ENCODE peak calls at places on chromosome 13, in ten cellular contexts. U is breast epithelium, E is stomach, O is endothelial cell, L is nephron progenitor cell, G is kidney, K is astrocyte, R is GM13977, A is fibroblast of lung, M is cardiac fibroblast. X is an unnamed sample.

GRCh38 chr13:97429681-97430081 is 4.3 kb upstream of the RAP2A start:
- DNase-seq in G (no peak), U (no peak), E (no peak), A (peak), O (no peak), R (no peak), L (no peak), M (peak), K (peak), X (no peak)

GRCh38 chr13:106491928-106492327 is 43.5 kb downstream of the EFNB2 start:
- DNase-seq in U (no peak), M (no peak), L (no peak), G (no peak), O (no peak), A (no peak), E (no peak), R (no peak), K (no peak), X (no peak)

GRCh38 chr13:110319774-110320509 is 12.9 kb downstream of the COL4A2 start:
- DNase-seq in A (peak), O (peak), E (no peak), U (peak), K (peak), R (no peak), L (no peak), M (peak), G (peak), X (no peak)

GRCh38 chr13:69970521-69970920 is 137.1 kb upstream of the ATXN8OS start:
- DNase-seq in K (peak), L (no peak), A (peak), E (no peak), M (no peak), G (no peak), R (no peak), U (no peak), O (no peak), X (no peak)

GRCh38 chr13:27406178-27406939 is 18.1 kb upstream of the GTF3A start:
- DNase-seq in L (no peak), U (no peak), E (no peak), G (no peak), R (peak), A (peak), M (peak), O (peak), K (peak), X (no peak)

GRCh38 chr13:35549481-35549880 is 73.0 kb upstream of the MAB21L1 start:
- DNase-seq in A (peak), L (no peak), M (peak), G (no peak), K (peak), E (no peak), U (no peak), O (no peak), R (peak), X (no peak)

GRCh38 chr13:72025836-72026235 is 158.8 kb upstream of the DACH1 start:
- DNase-seq in A (peak), U (no peak), G (no peak), R (no peak), O (no peak), K (peak), L (no peak), M (no peak), E (no peak), X (no peak)

GRCh38 chr13:64165826-64166225 is 2750.2 kb upstream of the PCDH20 start:
- DNase-seq in E (no peak), K (no peak), G (no peak), A (no peak), R (no peak), L (no peak), U (no peak), O (no peak), M (no peak), X (no peak)

GRCh38 chr13:45994752-45995151 is 57.8 kb downstream of the ZC3H13 start:
- DNase-seq in L (no peak), U (no peak), K (no peak), O (no peak), M (no peak), R (no peak), G (no peak), E (no peak), A (no peak), X (no peak)

GRCh38 chr13:102799544-102800144 is 725 bp downstream of the BIVM start:
- DNase-seq in A (peak), G (peak), U (no peak), L (peak), R (peak), M (peak), O (peak), E (peak), K (peak), X (no peak)

GRCh38 chr13:46184277-46184699 is 2.3 kb upstream of the LCP1 start:
- DNase-seq in E (peak), R (peak), G (no peak), M (peak), O (peak), U (no peak), L (peak), K (no peak), A (no peak), X (no peak)

GRCh38 chr13:44312131-44312530 is 61.5 kb upstream of the SERP2 start:
- DNase-seq in K (no peak), A (no peak), R (no peak), M (no peak), U (no peak), E (no peak), O (no peak), G (no peak), L (no peak), X (no peak)

GRCh38 chr13:106038752-106039151 is 496.7 kb downstream of the EFNB2 start:
- DNase-seq in U (no peak), E (no peak), O (no peak), R (no peak), A (peak), M (peak), L (no peak), G (no peak), K (peak), X (no peak)

GRCh38 chr13:95833126-95833525 is 156.2 kb downstream of the DNAJC3 start:
- DNase-seq in E (no peak), K (no peak), R (no peak), U (no peak), A (no peak), L (no peak), M (peak), G (no peak), O (no peak), X (no peak)

GRCh38 chr13:20395061-20395916 is 130.4 kb downstream of the CRYL1 start:
- DNase-seq in L (no peak), E (peak), M (no peak), K (no peak), R (peak), A (no peak), U (no peak), O (no peak), G (no peak), X (no peak)

GRCh38 chr13:86741762-86742285 is 929.3 kb upstream of the SLITRK5 start:
- DNase-seq in A (no peak), E (no peak), K (no peak), U (no peak), M (no peak), R (peak), O (no peak), G (no peak), L (no peak), X (no peak)

GRCh38 chr13:46137627-46138026 is 32.8 kb upstream of the CPB2 start:
- DNase-seq in K (no peak), U (no peak), G (no peak), L (no peak), E (no peak), A (no peak), O (no peak), R (no peak), M (no peak), X (no peak)

GRCh38 chr13:44780586-44781280 is 204.6 kb upstream of the TSC22D1 start:
- DNase-seq in A (no peak), R (no peak), K (no peak), G (no peak), U (no peak), M (no peak), E (no peak), O (no peak), L (no peak), X (no peak)

GRCh38 chr13:66546534-66547379 is 683.4 kb downstream of the PCDH9 start:
- DNase-seq in K (peak), M (peak), U (no peak), R (no peak), E (no peak), G (no peak), O (no peak), A (peak), L (no peak), X (no peak)

GRCh38 chr13:40102854-40103253 is 447.4 kb downstream of the COG6 start:
- DNase-seq in O (no peak), M (peak), A (peak), U (no peak), L (no peak), G (peak), K (peak), E (peak), R (no peak), X (no peak)

GRCh38 chr13:38477676-38478075 is 128.0 kb downstream of the UFM1 start:
- DNase-seq in R (no peak), E (no peak), L (no peak), A (no peak), M (no peak), K (no peak), G (no peak), O (no peak), U (no peak), X (no peak)

GRCh38 chr13:19670147-19670546 is 36.7 kb downstream of the MPHOSPH8 start:
- DNase-seq in K (no peak), M (no peak), G (no peak), E (no peak), A (no peak), O (no peak), L (no peak), R (no peak), U (no peak), X (no peak)

GRCh38 chr13:104810242-104810641 is 1725.2 kb downstream of the EFNB2 start:
- DNase-seq in K (no peak), E (no peak), M (no peak), O (no peak), A (no peak), G (no peak), L (no peak), R (no peak), U (no peak), X (no peak)

GRCh38 chr13:57637515-57637914 is 6.0 kb downstream of the PCDH17 start:
- DNase-seq in O (no peak), R (no peak), M (no peak), E (no peak), A (no peak), K (no peak), L (no peak), U (no peak), G (no peak), X (no peak)

GRCh38 chr13:99722931-99723330 is 221.7 kb downstream of the TM9SF2 start:
- DNase-seq in A (no peak), O (no peak), G (no peak), R (no peak), E (no peak), L (no peak), K (no peak), U (no peak), M (no peak), X (no peak)

GRCh38 chr13:77459616-77460015 is 75.9 kb upstream of the SCEL start:
- DNase-seq in O (no peak), M (no peak), L (no peak), K (no peak), U (no peak), R (no peak), G (no peak), A (no peak), E (no peak), X (no peak)

GRCh38 chr13:114067381-114067885 is 65.0 kb downstream of the RASA3 start:
- DNase-seq in U (no peak), E (no peak), A (peak), K (peak), G (peak), O (no peak), R (peak), L (no peak), M (peak), X (peak)

GRCh38 chr13:105139380-105140285 is 1395.8 kb downstream of the EFNB2 start:
- DNase-seq in A (peak), G (peak), L (no peak), E (peak), U (peak), O (no peak), K (no peak), R (peak), M (peak), X (no peak)

GRCh38 chr13:59770451-59770850 is 393.3 kb downstream of the DIAPH3 start:
- DNase-seq in G (no peak), R (no peak), A (no peak), O (no peak), K (no peak), U (no peak), E (no peak), M (no peak), L (no peak), X (no peak)

GRCh38 chr13:50255639-50256038 is 240.4 kb downstream of the KCNRG start:
- DNase-seq in R (no peak), K (no peak), G (no peak), E (no peak), A (no peak), L (no peak), M (no peak), O (no peak), U (no peak), X (no peak)

GRCh38 chr13:95298971-95299627 is 2.2 kb downstream of the ABCC4 start:
- DNase-seq in G (no peak), L (no peak), R (peak), A (peak), U (no peak), O (no peak), M (peak), E (no peak), K (peak), X (no peak)

GRCh38 chr13:57632276-57633140 is 964 bp downstream of the PCDH17 start:
- DNase-seq in K (peak), R (peak), M (peak), A (peak), E (no peak), G (no peak), L (peak), O (peak), U (no peak), X (peak)

GRCh38 chr13:48486836-48487235 is 46.0 kb downstream of the RCBTB2 start:
- DNase-seq in U (no peak), L (no peak), K (no peak), A (no peak), R (no peak), G (no peak), O (no peak), E (no peak), M (no peak), X (no peak)
- TF ChIP-seq CTCF in U (no peak), L (no peak), K (no peak), A (no peak), R (no peak), G (no peak), O (no peak), E (no peak), M (no peak), X (no peak)

DNA sequence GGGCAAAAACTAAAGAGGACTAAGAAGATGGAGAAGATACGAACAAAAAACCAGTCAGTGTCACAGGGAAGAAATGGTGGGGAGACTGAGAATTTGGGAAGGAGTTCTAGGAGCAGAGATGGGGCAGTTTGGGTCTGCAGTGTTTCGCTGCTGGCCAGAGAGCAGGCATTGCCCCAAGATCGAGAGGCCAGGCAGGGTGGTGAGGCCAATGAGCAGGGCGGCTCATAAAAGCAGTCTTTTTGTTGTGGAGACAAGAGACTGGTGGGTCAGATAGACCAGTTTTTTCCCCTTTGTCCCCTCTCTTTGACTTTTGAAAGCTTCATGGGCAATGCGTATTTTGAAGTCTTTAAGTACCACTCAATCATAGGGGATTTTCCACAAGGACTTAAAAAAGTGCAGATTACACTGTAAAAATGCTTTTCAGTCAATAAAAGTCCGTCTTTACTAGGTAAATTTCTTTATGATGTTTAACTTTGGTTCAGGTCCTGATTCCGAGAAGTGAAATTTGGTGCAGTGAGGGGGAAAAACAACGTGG is 338.7 kb downstream of the KLF5 start:
- DNase-seq in R (no peak), U (no peak), E (no peak), O (no peak), L (no peak), M (no peak), K (no peak), A (no peak), G (no peak), X (no peak)
- TF ChIP-seq CTCF in R (no peak), U (no peak), E (no peak), O (no peak), L (no peak), M (no peak), K (no peak), A (no peak), G (no peak), X (no peak)

GRCh38 chr13:94192576-94192975 is 286.9 kb downstream of the DCT start:
- DNase-seq in L (peak), R (peak), M (peak), O (peak), K (no peak), G (no peak), E (no peak), A (no peak), U (no peak), X (no peak)
- TF ChIP-seq CTCF in L (peak), R (peak), M (peak), O (peak), K (peak), G (peak), E (no peak), A (peak), U (no peak), X (peak)

DNA sequence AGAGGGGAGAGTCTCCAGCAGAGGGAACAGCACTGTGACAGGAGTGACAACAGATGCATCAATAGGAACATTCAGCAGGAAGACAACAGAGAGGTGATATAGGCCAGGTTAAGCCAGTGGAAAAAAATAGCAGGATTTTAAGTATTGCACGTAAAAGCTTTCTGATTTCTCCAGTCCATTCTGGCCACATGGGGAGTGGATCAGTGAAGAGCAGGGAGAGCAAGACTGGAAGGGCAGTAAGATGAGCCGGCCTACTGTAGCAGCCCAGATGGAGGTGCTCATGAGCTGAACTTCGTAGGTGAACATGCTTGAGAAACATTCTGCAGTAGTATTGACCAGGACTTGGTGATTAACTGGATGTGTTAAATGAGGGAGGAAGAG is 1.7 kb downstream of the UTP14C start:
- DNase-seq in G (no peak), M (no peak), A (peak), U (no peak), E (no peak), L (no peak), R (no peak), O (no peak), K (no peak), X (no peak)
- TF ChIP-seq CTCF in G (no peak), M (no peak), A (no peak), U (no peak), E (no peak), L (no peak), R (no peak), O (no peak), K (no peak), X (no peak)

GRCh38 chr13:24541127-24541475 is 28.5 kb upstream of the PARP4 start:
- DNase-seq in R (peak), E (no peak), G (no peak), M (no peak), L (no peak), O (peak), U (no peak), A (no peak), K (no peak), X (peak)

GRCh38 chr13:24539500-24540165 is 27.1 kb upstream of the PARP4 start:
- DNase-seq in G (no peak), K (no peak), E (no peak), R (no peak), U (no peak), M (no peak), L (peak), A (no peak), O (no peak), X (peak)

DNA sequence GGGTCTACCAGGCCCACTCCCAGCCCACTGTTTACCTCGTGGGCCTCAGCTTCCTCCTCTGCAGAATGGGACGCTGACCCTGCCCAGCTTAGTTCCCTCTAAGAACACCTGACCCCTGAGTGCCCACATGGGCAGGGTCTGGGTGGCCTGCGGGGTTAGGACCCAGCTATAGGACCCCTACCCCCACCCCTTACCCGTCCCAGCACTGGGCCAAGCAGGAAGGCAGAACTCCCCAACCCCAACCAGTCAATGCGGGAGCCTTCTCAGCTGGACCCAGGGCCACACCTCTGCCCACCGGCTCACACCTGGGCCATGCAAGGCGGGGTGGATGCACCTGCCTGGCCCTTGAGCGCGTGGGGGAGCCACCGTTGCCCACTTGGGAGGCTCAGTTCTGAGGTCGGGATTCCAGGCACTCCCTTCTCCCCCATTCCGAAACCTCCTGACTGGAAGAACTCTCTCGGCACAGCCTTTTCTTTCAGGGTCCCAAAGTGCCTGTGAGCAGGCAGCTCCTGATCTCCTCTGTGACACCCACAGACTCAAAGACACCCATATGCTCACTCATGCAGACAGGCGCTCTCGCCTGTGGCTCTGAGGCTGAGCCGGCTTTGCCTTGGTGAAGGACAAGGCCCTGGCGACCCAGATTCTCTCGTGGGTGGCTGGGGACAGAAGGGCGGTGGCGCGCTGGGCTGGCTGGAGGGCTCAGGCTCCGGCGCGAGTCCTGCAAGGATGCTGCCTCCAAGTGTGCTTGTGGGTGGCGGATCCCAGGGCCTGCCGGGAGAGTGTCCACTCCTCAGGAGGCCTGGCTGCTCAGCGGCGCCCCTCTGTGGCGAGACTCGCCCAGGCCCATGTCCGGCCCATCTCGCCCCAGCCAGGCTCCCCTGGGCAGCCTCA is 27.9 kb upstream of the PARP4 start:
- DNase-seq in K (no peak), L (peak), M (no peak), E (no peak), A (no peak), R (no peak), G (no peak), O (peak), U (no peak), X (peak)
- TF ChIP-seq CTCF in K (no peak), L (peak), M (peak), E (no peak), A (no peak), R (peak), G (no peak), O (peak), U (no peak), X (peak)

GRCh38 chr13:33739254-33739653 is 78.7 kb upstream of the RFC3 start:
- DNase-seq in M (no peak), L (no peak), A (no peak), R (no peak), K (no peak), G (no peak), O (no peak), U (no peak), E (no peak), X (no peak)
- TF ChIP-seq CTCF in M (no peak), L (no peak), A (no peak), R (no peak), K (no peak), G (no peak), O (no peak), U (no peak), E (no peak), X (no peak)

GRCh38 chr13:52665325-52665724 is 12.7 kb downstream of the SUGT1 start:
- DNase-seq in R (no peak), U (no peak), O (no peak), G (no peak), E (no peak), M (peak), A (peak), K (no peak), L (no peak), X (no peak)
- TF ChIP-seq CTCF in R (peak), U (no peak), O (peak), G (peak), E (no peak), M (peak), A (no peak), K (peak), L (peak), X (peak)

DNA sequence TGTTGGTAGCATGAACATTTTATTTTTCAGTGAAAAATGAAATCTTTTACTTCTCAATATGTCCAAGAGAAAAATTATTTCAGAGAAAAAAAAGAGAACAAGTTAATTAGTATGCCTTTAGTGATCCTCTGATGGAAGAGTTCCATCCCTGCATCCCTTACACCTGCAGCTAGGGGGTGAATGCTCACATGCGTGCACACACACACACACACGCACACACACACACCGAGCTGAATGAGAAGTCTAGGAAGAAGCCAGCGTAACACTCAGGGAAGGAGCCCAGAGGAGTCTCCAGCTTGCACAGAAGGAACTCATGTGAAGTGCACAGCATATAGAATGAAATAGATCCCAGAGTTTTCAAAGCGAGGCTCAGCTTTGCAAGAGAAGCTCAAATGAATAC is 510.5 kb downstream of the IRS2 start:
- DNase-seq in L (peak), O (peak), R (no peak), E (no peak), G (no peak), U (no peak), A (peak), K (no peak), M (no peak), X (no peak)
- TF ChIP-seq CTCF in L (no peak), O (peak), R (no peak), E (peak), G (no peak), U (no peak), A (no peak), K (peak), M (peak), X (peak)

X was measured in chondrocyte.